ENCODE peak calls at places on chromosomes 4 and X, in ten cellular contexts. B is neural progenitor cell, S is epithelial cell of esophagus, F is testis, Y is pancreas, G is IMR-90, V is breast epithelium, H is sigmoid colon, P is H9, M is endothelial cell. N is an unnamed sample.
A peak's percentile ranks its signal among the peaks of the same experiment; 100 is the strongest.

GRCh38 chr4:11805837-11806236 is 377.1 kb upstream of the HS3ST1 start:
- DNase-seq in B (peak; percentile 8), S (peak; percentile 58), F (no peak), Y (no peak), G (peak; percentile 1), V (no peak), H (no peak), P (no peak), M (no peak), N (no peak)

GRCh38 chrX:15714529-15714928 is 23.5 kb upstream of the CA5B start:
- DNase-seq in B (no peak), S (peak; percentile 89), F (peak; percentile 26), Y (peak; percentile 48), G (no peak), V (no peak), H (no peak), P (no peak), M (no peak), N (no peak)

GRCh38 chrX:10011991-10012390 is 44.8 kb downstream of the CLDN34 start:
- DNase-seq in B (peak; percentile 8), S (no peak), F (no peak), Y (no peak), G (no peak), V (no peak), H (peak; percentile 46), P (peak; percentile 44), M (no peak), N (peak; percentile 22)

GRCh38 chr4:67581208-67581857 is 22.8 kb downstream of the STAP1 start:
- DNase-seq in B (no peak), S (no peak), F (no peak), Y (no peak), G (no peak), V (no peak), H (no peak), P (no peak), M (no peak), N (no peak)

GRCh38 chr4:150779707-150780106 is 197.8 kb downstream of the MAB21L2 start:
- DNase-seq in B (no peak), S (no peak), F (no peak), Y (no peak), G (no peak), V (no peak), H (no peak), P (no peak), M (no peak), N (no peak)

GRCh38 chr4:184273166-184274147 is 55.8 kb upstream of the ENPP6 start:
- DNase-seq in B (no peak), S (no peak), F (no peak), Y (no peak), G (no peak), V (no peak), H (no peak), P (peak; percentile 17), M (no peak), N (no peak)

GRCh38 chrX:154525606-154526490 is 9.8 kb upstream of the FAM3A start:
- DNase-seq in B (no peak), S (peak; percentile 62), F (no peak), Y (no peak), G (no peak), V (no peak), H (no peak), P (no peak), M (no peak), N (no peak)

GRCh38 chr4:180571516-180571915 is 1671.7 kb upstream of the TENM3 start:
- DNase-seq in B (no peak), S (no peak), F (no peak), Y (no peak), G (no peak), V (no peak), H (no peak), P (no peak), M (no peak), N (no peak)

GRCh38 chrX:40127052-40127451 is 29.3 kb upstream of the BCOR start:
- DNase-seq in B (no peak), S (no peak), F (no peak), Y (no peak), G (no peak), V (no peak), H (no peak), P (no peak), M (no peak), N (peak; percentile 19)

GRCh38 chrX:121150217-121150616 is 102.8 kb downstream of the GLUD2 start:
- DNase-seq in B (peak; percentile 50), S (no peak), F (no peak), Y (no peak), G (no peak), V (no peak), H (no peak), P (no peak), M (no peak), N (no peak)

GRCh38 chr4:97645437-97645836 is 497.8 kb downstream of the STPG2 start:
- DNase-seq in B (no peak), S (no peak), F (no peak), Y (no peak), G (no peak), V (no peak), H (no peak), P (no peak), M (no peak), N (no peak)

GRCh38 chr4:42515156-42515884 is 118.0 kb downstream of the SHISA3 start:
- DNase-seq in B (no peak), S (no peak), F (no peak), Y (no peak), G (peak; percentile 1), V (no peak), H (no peak), P (no peak), M (no peak), N (no peak)

GRCh38 chr4:15003891-15004700 is 1.8 kb downstream of the CPEB2 start:
- DNase-seq in B (peak; percentile 73), S (peak; percentile 42), F (peak; percentile 42), Y (peak; percentile 55), G (no peak), V (peak; percentile 20), H (peak; percentile 72), P (peak; percentile 38), M (peak; percentile 54), N (peak; percentile 57)

GRCh38 chrX:39414290-39414847 is 613.1 kb downstream of the MID1IP1 start:
- DNase-seq in B (no peak), S (no peak), F (no peak), Y (no peak), G (no peak), V (no peak), H (no peak), P (no peak), M (no peak), N (no peak)

GRCh38 chr4:118124977-118125376 is 90.7 kb downstream of the NDST3 start:
- DNase-seq in B (no peak), S (no peak), F (no peak), Y (no peak), G (peak; percentile 15), V (no peak), H (no peak), P (no peak), M (no peak), N (no peak)

GRCh38 chr4:167897116-167897515 is 195.2 kb upstream of the ANXA10 start:
- DNase-seq in B (peak; percentile 67), S (peak; percentile 98), F (no peak), Y (no peak), G (peak; percentile 63), V (no peak), H (no peak), P (peak; percentile 89), M (peak; percentile 75), N (peak; percentile 19)

DNA sequence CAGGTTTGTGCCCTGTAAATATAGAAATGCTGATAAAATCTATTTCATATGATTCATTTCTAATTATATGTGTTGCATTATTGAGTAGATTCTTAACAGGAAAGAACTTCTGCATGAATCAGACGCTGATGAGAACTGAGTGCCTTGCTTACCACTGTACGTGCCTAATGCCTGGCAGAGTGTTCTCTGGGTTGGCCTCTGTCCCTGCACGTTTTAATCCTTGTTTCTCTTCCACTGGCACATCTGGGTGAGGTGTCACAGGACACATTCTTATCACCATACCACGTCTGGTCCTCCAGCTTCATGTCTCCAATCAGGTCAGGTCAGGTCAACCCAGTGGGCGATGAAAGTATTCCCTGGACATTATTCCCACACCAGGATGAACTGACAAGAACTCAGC is 53.6 kb downstream of the KLF3 start:
- DNase-seq in B (no peak), S (peak; percentile 65), F (no peak), Y (no peak), G (peak; percentile 31), V (no peak), H (no peak), P (no peak), M (no peak), N (no peak)
- TF ChIP-seq CTCF in B (no peak), S (no peak), F (no peak), Y (no peak), G (no peak), V (no peak), H (no peak), P (no peak), M (no peak), N (no peak)

GRCh38 chr4:4379540-4380087 is 7.3 kb upstream of the NSG1 start:
- DNase-seq in B (no peak), S (no peak), F (no peak), Y (no peak), G (no peak), V (no peak), H (no peak), P (no peak), M (no peak), N (no peak)
- TF ChIP-seq CTCF in B (peak; percentile 17), S (no peak), F (no peak), Y (no peak), G (no peak), V (no peak), H (no peak), P (peak; percentile 23), M (no peak), N (no peak)

DNA sequence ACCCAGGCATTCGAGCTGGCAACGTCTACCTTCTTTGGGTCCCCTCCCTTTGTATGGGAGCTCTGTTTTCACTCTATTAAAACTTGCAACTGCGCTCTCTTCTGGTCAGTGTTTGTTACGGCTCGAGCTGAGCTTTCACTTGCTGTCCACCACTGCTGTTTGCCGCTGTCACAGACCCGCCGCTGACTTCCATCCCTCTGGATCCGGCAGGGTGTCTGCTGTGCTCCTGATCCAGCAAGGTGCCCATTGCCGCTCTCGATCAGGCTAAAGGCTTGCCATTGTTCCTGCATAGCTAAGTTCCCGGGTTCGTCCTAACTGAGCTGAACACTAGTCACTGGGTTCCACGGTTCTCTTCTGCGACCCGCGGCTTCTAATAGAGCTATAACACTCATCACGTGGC is 183.5 kb upstream of the GALNTL6 start:
- DNase-seq in B (peak; percentile 25), S (no peak), F (no peak), Y (no peak), G (no peak), V (no peak), H (no peak), P (peak; percentile 83), M (no peak), N (no peak)
- TF ChIP-seq CTCF in B (no peak), S (no peak), F (no peak), Y (no peak), G (no peak), V (no peak), H (no peak), P (peak; percentile 48), M (no peak), N (no peak)

DNA sequence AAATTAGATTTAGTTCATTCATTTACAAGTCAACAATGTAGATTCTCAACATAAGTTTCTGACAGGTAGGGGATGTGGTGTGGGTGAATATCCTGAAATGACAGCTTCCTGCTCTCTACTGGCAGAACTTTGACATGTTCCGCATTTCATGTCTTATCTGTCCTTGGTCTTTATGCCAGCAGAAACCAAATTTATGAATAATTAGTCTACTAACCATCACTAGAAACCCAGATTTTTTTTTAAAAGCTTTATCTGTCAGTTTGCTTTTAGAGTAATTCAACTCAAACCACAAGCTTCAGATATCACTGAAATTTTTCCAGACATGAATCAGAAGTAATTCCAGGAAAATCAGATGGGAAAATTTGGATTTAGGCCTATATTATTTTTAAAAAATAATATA is 17.9 kb downstream of the COQ2 start:
- DNase-seq in B (no peak), S (no peak), F (no peak), Y (no peak), G (no peak), V (no peak), H (no peak), P (no peak), M (no peak), N (no peak)
- TF ChIP-seq CTCF in B (no peak), S (no peak), F (no peak), Y (no peak), G (no peak), V (no peak), H (no peak), P (no peak), M (no peak), N (no peak)